ENCODE peak calls at places on chromosome 19, in six cellular contexts. B, L, J, U, O and A are unnamed samples.

GRCh38 chr19:45090034-45090433 is 2.9 kb upstream of the PPP1R37 start:
- DNase-seq in B (no peak), L (no peak), J (no peak), U (no peak), O (no peak), A (no peak)

GRCh38 chr19:35144600-35145436 is 1.8 kb downstream of the FXYD7 start:
- DNase-seq in B (peak), L (no peak), J (no peak), U (no peak), O (no peak), A (no peak)

GRCh38 chr19:28437390-28438346 is 775.3 kb downstream of the UQCRFS1 start:
- DNase-seq in B (no peak), L (no peak), J (no peak), U (no peak), O (no peak), A (no peak)

GRCh38 chr19:35623327-35624010 is 5.4 kb upstream of the RBM42 start:
- DNase-seq in B (no peak), L (no peak), J (no peak), U (no peak), O (no peak), A (no peak)

GRCh38 chr19:33273881-33274662 is 28.3 kb downstream of the CEBPA start:
- DNase-seq in B (peak), L (no peak), J (peak), U (peak), O (no peak), A (no peak)

GRCh38 chr19:49335784-49336481 is 727 bp downstream of the CD37 start:
- DNase-seq in B (no peak), L (peak), J (no peak), U (no peak), O (peak), A (no peak)

GRCh38 chr19:35755550-35756371 is 1.1 kb downstream of the HSPB6 start:
- DNase-seq in B (peak), L (peak), J (peak), U (peak), O (peak), A (no peak)

GRCh38 chr19:277581-278165 is 13.5 kb downstream of the PLPP2 start:
- DNase-seq in B (peak), L (peak), J (peak), U (no peak), O (peak), A (no peak)

GRCh38 chr19:5103061-5103701 is 134.3 kb downstream of the KDM4B start:
- DNase-seq in B (peak), L (peak), J (no peak), U (peak), O (peak), A (peak)

GRCh38 chr19:35963514-35963913 is 27.3 kb downstream of the LRFN3 start:
- DNase-seq in B (peak), L (no peak), J (peak), U (no peak), O (no peak), A (no peak)

GRCh38 chr19:31988256-31988655 is 357.2 kb upstream of the ZNF507 start:
- DNase-seq in B (no peak), L (no peak), J (no peak), U (no peak), O (no peak), A (no peak)

GRCh38 chr19:1605236-1606137 is at the start of gene UQCR11:
- DNase-seq in B (peak), L (peak), J (peak), U (peak), O (peak), A (peak)

GRCh38 chr19:44111910-44112463 is 1.2 kb upstream of the ZNF225 start:
- DNase-seq in B (peak), L (peak), J (peak), U (no peak), O (no peak), A (no peak)

GRCh38 chr19:49475995-49476880 is 2.2 kb downstream of the FLT3LG start:
- DNase-seq in B (peak), L (no peak), J (peak), U (no peak), O (peak), A (peak)

GRCh38 chr19:294819-295686 is 3.9 kb upstream of the PLPP2 start:
- DNase-seq in B (peak), L (no peak), J (no peak), U (no peak), O (peak), A (peak)

GRCh38 chr19:54517483-54517882 is 14.9 kb downstream of the LAIR2 start:
- DNase-seq in B (peak), L (peak), J (peak), U (peak), O (no peak), A (no peak)

GRCh38 chr19:16509141-16510061 is 13.2 kb downstream of the C19orf44 start:
- DNase-seq in B (no peak), L (no peak), J (no peak), U (peak), O (no peak), A (peak)

GRCh38 chr19:1237754-1238372 is at the start of gene CBARP:
- DNase-seq in B (no peak), L (no peak), J (no peak), U (no peak), O (no peak), A (peak)

GRCh38 chr19:38148337-38148736 is 75.7 kb downstream of the DPF1 start:
- DNase-seq in B (no peak), L (no peak), J (no peak), U (no peak), O (no peak), A (no peak)

GRCh38 chr19:31329819-31330218 is 19.4 kb downstream of the TSHZ3 start:
- DNase-seq in B (no peak), L (no peak), J (no peak), U (no peak), O (no peak), A (no peak)

GRCh38 chr19:5407356-5407755 is 47.9 kb upstream of the ZNRF4 start:
- DNase-seq in B (peak), L (no peak), J (no peak), U (no peak), O (no peak), A (no peak)

GRCh38 chr19:5018224-5019015 is 49.5 kb downstream of the KDM4B start:
- DNase-seq in B (no peak), L (no peak), J (no peak), U (no peak), O (no peak), A (no peak)

GRCh38 chr19:35670686-35671085 is 4.4 kb downstream of the UPK1A start:
- DNase-seq in B (no peak), L (no peak), J (no peak), U (no peak), O (no peak), A (no peak)

GRCh38 chr19:38778733-38779132 is 5.4 kb upstream of the LGALS7 start:
- DNase-seq in B (no peak), L (no peak), J (no peak), U (no peak), O (no peak), A (no peak)

GRCh38 chr19:34493038-34493648 is 11.6 kb downstream of the WTIP start:
- DNase-seq in B (no peak), L (no peak), J (no peak), U (no peak), O (peak), A (no peak)

DNA sequence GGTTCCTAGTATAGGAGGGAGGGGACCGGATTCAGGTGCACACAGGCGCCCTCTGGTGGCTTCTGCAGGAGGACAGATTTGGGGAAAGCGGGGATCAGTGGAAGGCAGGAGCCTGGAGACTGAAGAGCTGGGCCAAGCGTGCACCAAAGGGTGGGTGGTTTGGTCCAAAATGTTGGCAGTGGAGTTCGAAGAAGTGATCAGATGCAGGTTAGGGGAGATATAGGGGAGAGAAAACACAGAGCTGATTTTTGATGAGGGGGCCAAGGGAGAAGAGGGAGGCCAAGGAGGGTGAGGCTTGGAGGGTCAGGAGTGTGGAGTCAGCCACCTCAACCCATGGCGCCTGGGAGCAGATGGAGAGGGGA is 6.8 kb upstream of the CARM1 start:
- DNase-seq in B (peak), L (peak), J (peak), U (peak), O (peak), A (peak)
- H3K27ac ChIP-seq in B (no peak), L (peak), J (no peak), U (peak), O (no peak), A (no peak)

GRCh38 chr19:29539131-29539530 is 13.3 kb downstream of the VSTM2B start:
- DNase-seq in B (no peak), L (no peak), J (no peak), U (no peak), O (no peak), A (no peak)
- H3K27ac ChIP-seq in B (no peak), L (no peak), J (no peak), U (no peak), O (no peak), A (no peak)

DNA sequence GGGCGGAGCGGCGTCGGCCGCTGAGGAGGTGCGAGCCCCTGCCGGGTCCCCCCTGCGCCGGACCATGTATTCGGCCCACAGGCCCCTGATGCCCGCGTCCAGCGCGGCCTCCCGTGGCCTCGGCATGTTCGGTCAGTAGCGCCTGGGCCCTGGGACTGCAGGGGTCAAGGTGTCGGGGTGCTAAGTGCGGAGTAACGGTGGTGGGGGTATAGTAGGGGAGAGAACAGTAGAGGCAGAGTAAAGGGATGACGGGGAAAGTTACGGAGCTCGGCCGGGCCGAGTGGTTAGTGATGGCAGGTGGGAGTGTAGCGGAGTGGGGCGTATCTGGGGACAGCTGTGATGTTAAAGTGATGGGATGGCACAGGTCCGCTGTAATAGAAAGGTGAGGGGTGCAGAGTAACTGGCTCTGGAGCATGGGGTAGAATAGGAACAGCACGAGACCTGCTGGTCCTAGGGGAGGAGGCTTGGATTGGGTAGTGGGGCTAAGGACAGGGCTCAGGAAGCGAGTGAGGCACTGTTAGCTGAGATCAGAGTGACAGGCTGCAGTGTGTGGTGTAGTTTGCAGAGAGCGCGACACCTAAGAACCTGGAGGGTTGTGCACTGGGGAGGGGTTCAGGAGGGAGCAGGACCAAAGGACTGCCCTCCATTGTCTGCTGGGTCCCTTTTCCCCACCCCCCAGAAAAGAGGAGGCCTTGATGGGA is 15.7 kb downstream of the CIC start:
- DNase-seq in B (no peak), L (peak), J (peak), U (no peak), O (peak), A (no peak)
- H3K27ac ChIP-seq in B (peak), L (peak), J (peak), U (peak), O (peak), A (peak)

GRCh38 chr19:18481505-18482222 is 40.2 kb downstream of the ELL start:
- DNase-seq in B (no peak), L (no peak), J (no peak), U (no peak), O (no peak), A (no peak)

GRCh38 chr19:18486746-18487145 is 35.1 kb downstream of the ELL start:
- DNase-seq in B (no peak), L (no peak), J (no peak), U (no peak), O (no peak), A (no peak)

GRCh38 chr19:18484992-18485391 is 36.9 kb downstream of the ELL start:
- DNase-seq in B (no peak), L (no peak), J (no peak), U (no peak), O (no peak), A (no peak)

GRCh38 chr19:18479964-18480723 is 41.7 kb downstream of the ELL start:
- DNase-seq in B (no peak), L (peak), J (peak), U (peak), O (peak), A (no peak)

DNA sequence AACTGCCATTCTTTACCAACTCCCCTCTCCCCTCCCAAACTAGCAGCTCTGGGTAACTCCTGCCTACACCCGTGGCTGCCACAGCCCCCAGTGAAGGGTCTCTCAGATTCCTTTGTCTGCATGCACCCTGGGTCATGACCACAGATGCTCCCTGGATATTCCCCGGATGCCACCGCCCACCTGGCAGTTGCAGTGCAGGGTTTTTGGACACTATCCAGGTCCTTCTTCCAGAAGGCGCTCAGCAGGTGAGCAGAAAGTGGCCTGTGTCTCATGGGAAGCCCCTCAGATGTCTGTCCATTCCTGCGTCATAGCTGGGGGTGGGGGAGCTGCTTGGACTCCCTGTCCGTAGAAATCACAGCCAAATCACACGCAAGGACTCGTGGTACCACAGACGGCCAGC is 38.8 kb downstream of the ELL start:
- DNase-seq in B (no peak), L (no peak), J (no peak), U (no peak), O (no peak), A (no peak)
- H3K27ac ChIP-seq in B (peak), L (peak), J (no peak), U (peak), O (no peak), A (no peak)

GRCh38 chr19:3589439-3589838 is 4.2 kb downstream of the GIPC3 start:
- DNase-seq in B (no peak), L (no peak), J (no peak), U (no peak), O (no peak), A (no peak)
- H3K27ac ChIP-seq in B (no peak), L (no peak), J (no peak), U (no peak), O (no peak), A (no peak)

DNA sequence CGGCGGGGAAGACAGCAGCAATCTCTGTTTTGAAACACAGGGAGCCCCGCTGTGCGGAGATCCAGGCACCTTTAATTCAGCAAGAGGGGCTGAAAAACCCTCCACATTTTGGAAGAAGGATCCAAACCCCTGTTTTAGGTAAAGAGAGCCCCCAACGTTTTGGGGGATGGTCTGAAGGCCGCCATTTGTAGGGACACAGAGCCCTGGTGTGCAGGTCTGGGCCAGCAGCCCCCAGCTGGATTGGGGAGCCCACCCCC is 3.5 kb upstream of the HOOK2 start:
- DNase-seq in B (no peak), L (no peak), J (no peak), U (no peak), O (no peak), A (no peak)
- H3K27ac ChIP-seq in B (peak), L (peak), J (peak), U (peak), O (peak), A (peak)

DNA sequence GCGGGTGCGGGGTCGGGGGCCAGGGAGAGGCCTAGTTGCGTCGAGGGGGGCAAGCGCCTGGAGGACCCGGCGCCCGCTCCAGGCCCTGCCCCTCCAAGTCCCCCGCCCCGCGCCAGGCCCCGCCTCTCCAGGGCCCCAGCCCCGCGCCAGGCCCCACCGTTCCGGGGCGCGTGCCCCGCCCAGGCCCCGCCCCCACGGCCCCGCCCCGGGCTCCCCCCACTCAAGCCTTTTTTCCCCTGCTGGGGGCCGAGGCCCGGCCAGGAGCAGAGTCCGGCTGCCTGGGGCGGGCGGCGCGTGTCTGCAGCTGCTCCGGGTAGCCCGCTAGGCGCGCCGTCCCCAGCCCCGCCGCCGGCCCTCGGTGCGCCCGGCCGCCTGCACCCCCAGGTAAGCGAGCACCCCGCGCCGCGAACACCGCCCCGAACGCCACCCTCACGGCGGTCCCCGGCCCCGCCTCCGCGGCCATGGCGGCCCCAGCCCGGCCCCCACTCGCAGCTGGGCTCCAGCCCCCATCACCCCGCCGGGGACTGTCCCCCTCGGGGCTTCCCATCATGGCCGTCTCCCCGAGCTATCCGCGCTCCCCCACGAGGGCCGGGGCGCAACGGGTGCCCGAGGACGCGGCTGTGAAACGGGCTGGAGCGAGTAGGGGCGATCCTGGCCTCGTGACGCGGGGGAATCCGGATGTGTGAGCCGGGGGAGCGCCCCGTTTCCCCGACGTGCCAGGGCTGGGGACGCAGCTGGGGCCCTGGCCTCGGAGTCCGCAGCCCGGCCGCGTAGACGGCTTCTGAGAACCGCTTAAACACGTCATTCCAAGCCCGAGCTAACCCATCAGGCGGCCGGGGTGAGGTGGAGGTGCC is at the start of gene CERS4:
- DNase-seq in B (peak), L (peak), J (peak), U (peak), O (peak), A (peak)
- H3K27ac ChIP-seq in B (peak), L (peak), J (no peak), U (peak), O (no peak), A (peak)

GRCh38 chr19:3178973-3179738 is 587 bp downstream of the S1PR4 start:
- DNase-seq in B (no peak), L (no peak), J (no peak), U (no peak), O (peak), A (no peak)
- H3K27ac ChIP-seq in B (no peak), L (peak), J (no peak), U (no peak), O (no peak), A (no peak)

GRCh38 chr19:47610902-47611301 is 2.0 kb downstream of the BICRA start:
- DNase-seq in B (no peak), L (no peak), J (no peak), U (no peak), O (no peak), A (no peak)
- H3K27ac ChIP-seq in B (no peak), L (peak), J (peak), U (peak), O (no peak), A (peak)

DNA sequence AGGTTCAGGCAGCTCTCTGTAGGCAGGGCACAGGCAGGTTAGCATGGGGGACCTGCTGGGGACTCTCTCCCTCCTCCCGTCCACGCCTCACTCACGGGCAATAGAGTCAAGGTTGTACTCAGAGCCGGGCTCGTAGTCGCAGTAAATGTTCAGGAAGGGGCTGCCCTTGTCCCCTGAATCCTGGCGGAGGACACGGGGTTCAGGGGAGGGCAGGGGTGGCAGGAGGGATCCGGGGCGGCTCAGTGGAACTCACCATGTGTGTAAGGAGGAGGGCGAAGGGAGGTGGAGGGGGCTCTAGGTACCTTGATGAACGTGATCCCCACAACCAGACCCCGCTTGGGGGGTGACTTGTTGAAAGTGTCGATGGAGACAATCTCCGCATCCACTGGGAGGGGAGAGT is 819 bp downstream of the KPTN start:
- DNase-seq in B (no peak), L (no peak), J (no peak), U (no peak), O (no peak), A (no peak)
- H3K27ac ChIP-seq in B (no peak), L (peak), J (no peak), U (no peak), O (no peak), A (no peak)